ENCODE peak calls at places on chromosome 12, in ten cellular contexts. G is lower leg skin, A is progenitor cell of endocrine pancreas, I is cardiac fibroblast, Z is GM06990, J is GM20000, Q is tibial nerve, W is uterus, U is thyroid gland, N is pancreas. S is an unnamed sample.

GRCh38 chr12:100199347-100200136 is 1.1 kb upstream of the ACTR6 start:
- DNase-seq in W (peak; percentile 61), Z (peak; percentile 84), N (peak; percentile 81), U (peak; percentile 90), Q (no peak), A (peak; percentile 66), I (peak; percentile 22), J (peak; percentile 88), G (peak; percentile 32), S (peak; percentile 69)

GRCh38 chr12:51846911-51847829 is 1.3 kb downstream of the FIGNL2 start:
- DNase-seq in U (peak; percentile 34), I (no peak), Q (peak; percentile 52), J (peak; percentile 63), A (peak; percentile 55), N (no peak), G (no peak), W (no peak), Z (no peak), S (no peak)

GRCh38 chr12:102479099-102479887 is 1.1 kb downstream of the IGF1 start:
- DNase-seq in J (peak; percentile 22), W (no peak), A (no peak), Z (peak; percentile 45), I (no peak), G (no peak), Q (no peak), N (no peak), U (peak; percentile 34), S (no peak)

GRCh38 chr12:120183211-120183631 is 11.3 kb downstream of the GCN1 start:
- DNase-seq in I (peak; percentile 49), Z (no peak), W (no peak), N (no peak), J (no peak), Q (no peak), A (no peak), U (peak; percentile 74), G (no peak), S (no peak)

GRCh38 chr12:1504304-1505150 is 89.9 kb downstream of the FBXL14 start:
- DNase-seq in Z (no peak), W (no peak), Q (no peak), I (no peak), N (no peak), J (no peak), A (no peak), G (no peak), U (no peak), S (no peak)

GRCh38 chr12:111842556-111843396 is 748 bp downstream of the MAPKAPK5 start:
- DNase-seq in I (peak; percentile 22), W (no peak), G (no peak), Z (no peak), A (peak; percentile 13), J (no peak), Q (peak; percentile 5), N (no peak), U (peak; percentile 1), S (peak; percentile 23)

GRCh38 chr12:122422769-122423257 is 344 bp upstream of the CLIP1 start:
- DNase-seq in J (peak; percentile 39), A (peak; percentile 22), Z (no peak), U (peak; percentile 32), I (peak; percentile 45), N (peak; percentile 18), Q (no peak), W (peak; percentile 37), G (no peak), S (peak; percentile 70)

GRCh38 chr12:5096241-5096880 is 52.7 kb downstream of the KCNA5 start:
- DNase-seq in U (no peak), A (no peak), I (peak; percentile 22), Z (no peak), N (no peak), G (no peak), Q (no peak), W (no peak), J (no peak), S (no peak)

GRCh38 chr12:131091413-131091975 is 137.8 kb downstream of the ADGRD1 start:
- DNase-seq in N (no peak), J (peak; percentile 73), I (no peak), A (no peak), W (peak; percentile 3), U (no peak), G (no peak), Q (no peak), Z (no peak), S (peak; percentile 35)

DNA sequence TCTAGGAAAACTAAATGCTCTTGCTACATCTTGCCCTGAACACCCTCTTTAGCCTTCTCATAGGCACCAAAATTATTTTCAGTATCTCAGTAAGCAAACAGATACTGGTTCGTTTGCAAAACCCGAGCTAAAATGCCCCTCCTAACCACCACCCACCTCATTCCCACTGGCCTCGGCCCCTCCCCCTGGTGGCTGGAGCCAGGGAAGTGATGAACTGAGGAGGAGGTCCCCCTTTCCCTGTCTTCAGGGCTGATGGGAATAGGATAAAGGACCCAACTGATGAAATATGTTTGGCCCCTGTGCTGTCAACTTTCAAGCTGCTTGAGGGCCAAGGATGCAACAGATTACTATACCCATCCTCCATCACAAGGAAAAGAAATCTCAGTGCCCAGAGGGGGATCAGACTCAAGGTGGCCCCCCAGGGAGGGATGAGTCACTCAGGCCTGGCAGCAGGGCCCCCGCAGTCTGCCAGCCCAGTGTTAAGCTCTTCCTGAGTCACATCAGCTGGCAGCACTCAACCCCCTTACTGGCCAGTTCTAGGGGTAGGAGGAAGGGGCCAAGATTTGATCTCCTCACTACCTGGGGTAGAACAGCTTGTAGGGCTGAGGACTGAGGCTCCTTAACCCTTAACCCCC is 1.7 kb downstream of the ANKRD52 start:
- DNase-seq in N (no peak), G (no peak), J (no peak), Q (no peak), U (no peak), I (peak; percentile 69), W (no peak), Z (no peak), A (no peak), S (peak; percentile 38)
- TF ChIP-seq CTCF in N (no peak), G (no peak), J (no peak), Q (no peak), U (no peak), I (no peak), W (no peak), Z (no peak), A (no peak), S (no peak)

DNA sequence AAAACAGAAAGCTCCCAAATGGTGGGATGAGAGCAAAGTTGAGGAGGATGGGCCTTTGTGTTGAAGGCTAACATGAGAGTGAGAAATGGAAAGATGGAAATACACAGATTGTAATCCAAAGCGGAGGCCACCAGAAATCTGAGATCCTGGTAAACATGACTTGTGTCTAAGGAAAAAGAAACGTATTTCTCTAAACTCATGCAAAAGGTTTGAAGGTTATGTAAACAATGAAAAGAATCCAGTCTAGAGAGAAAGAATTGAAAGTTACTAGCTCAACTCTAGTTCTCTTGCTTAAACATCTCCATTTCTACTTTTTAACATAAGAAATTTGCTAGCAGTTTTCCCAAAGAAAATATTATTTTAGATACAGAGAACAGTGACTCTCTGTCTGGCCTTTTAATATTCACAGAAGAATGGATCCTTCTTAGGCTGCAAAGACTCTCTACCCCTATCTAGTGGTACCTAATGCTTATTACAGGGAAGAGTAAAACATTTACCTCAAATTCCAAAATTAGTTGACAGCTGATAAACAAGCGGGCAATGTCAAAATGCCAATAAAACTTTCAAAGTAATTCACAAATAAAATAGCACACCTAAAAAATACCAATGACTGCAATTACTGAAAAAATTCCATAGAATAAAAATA is 75.8 kb upstream of the SOX5 start:
- DNase-seq in U (no peak), J (no peak), I (no peak), Q (no peak), Z (no peak), G (no peak), W (no peak), N (no peak), A (no peak), S (peak; percentile 13)
- TF ChIP-seq CTCF in U (peak; percentile 24), J (peak; percentile 12), I (peak; percentile 79), Q (no peak), Z (peak; percentile 37), G (no peak), W (no peak), N (no peak), A (peak; percentile 83), S (peak; percentile 17)

GRCh38 chr12:89156862-89157262 is 195.4 kb downstream of the DUSP6 start:
- DNase-seq in G (no peak), Q (no peak), J (no peak), W (no peak), A (no peak), Z (no peak), N (no peak), I (peak; percentile 66), U (no peak), S (no peak)

GRCh38 chr12:89156324-89156723 is 196.0 kb downstream of the DUSP6 start:
- DNase-seq in U (no peak), Q (no peak), J (no peak), N (no peak), W (no peak), I (peak; percentile 40), A (no peak), Z (no peak), G (no peak), S (no peak)

GRCh38 chr12:89157413-89157812 is 194.9 kb downstream of the DUSP6 start:
- DNase-seq in A (no peak), Q (no peak), G (no peak), I (no peak), Z (no peak), J (no peak), U (no peak), N (no peak), W (no peak), S (no peak)

GRCh38 chr12:89153341-89153740 is 199.0 kb downstream of the DUSP6 start:
- DNase-seq in J (no peak), G (no peak), Q (no peak), N (no peak), U (no peak), W (no peak), I (no peak), A (no peak), Z (no peak), S (no peak)

GRCh38 chr12:89154743-89155530 is 197.4 kb downstream of the DUSP6 start:
- DNase-seq in U (no peak), Q (no peak), Z (no peak), I (peak; percentile 67), N (no peak), J (no peak), G (no peak), A (no peak), W (no peak), S (no peak)
- TF ChIP-seq CTCF in U (no peak), Q (no peak), Z (no peak), I (peak; percentile 14), N (no peak), J (no peak), G (no peak), A (no peak), W (no peak), S (no peak)

DNA sequence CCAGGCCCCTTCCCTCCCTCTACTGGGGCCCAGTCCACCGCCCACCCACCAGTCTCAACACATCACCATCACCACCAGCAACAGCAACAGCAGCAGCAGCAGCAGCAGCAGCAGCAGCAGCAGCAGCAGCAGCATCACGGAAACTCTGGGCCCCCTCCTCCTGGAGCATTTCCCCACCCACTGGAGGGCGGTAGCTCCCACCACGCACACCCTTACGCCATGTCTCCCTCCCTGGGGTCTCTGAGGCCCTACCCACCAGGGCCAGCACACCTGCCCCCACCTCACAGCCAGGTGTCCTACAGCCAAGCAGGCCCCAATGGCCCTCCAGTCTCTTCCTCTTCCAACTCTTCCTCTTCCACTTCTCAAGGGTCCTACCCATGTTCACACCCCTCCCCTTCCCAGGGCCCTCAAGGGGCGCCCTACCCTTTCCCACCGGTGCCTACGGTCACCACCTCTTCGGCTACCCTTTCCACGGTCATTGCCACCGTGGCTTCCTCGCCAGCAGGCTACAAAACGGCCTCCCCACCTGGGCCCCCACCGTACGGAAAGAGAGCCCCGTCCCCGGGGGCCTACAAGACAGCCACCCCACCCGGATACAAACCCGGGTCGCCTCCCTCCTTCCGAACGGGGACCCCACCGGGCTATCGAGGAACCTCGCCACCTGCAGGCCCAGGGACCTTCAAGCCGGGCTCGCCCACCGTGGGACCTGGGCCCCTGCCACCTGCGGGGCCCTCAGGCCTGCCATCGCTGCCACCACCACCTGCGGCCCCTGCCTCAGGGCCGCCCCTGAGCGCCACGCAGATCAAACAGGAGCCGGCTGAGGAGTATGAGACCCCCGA is 6.8 kb upstream of the RNU7-1 start:
- DNase-seq in A (no peak), I (no peak), Q (no peak), N (peak; percentile 58), G (no peak), W (peak; percentile 57), J (peak; percentile 72), Z (peak; percentile 72), U (no peak), S (no peak)
- TF ChIP-seq CTCF in A (no peak), I (no peak), Q (no peak), N (no peak), G (no peak), W (no peak), J (no peak), Z (peak; percentile 27), U (no peak), S (no peak)

S was measured in MCF 10A.